ENCODE peak calls at places on chromosomes 4 and X, in nine cellular contexts. One of them, this sample, is unnamed.

GRCh38 chr4:186190456-186191265 is 706 bp upstream of the CYP4V2 start:
- DNase-seq in Panc1: no peak
- DNase-seq in stomach: no peak
- DNase-seq in body of pancreas: no peak
- DNase-seq in psoas muscle: no peak
- DNase-seq in uterus: no peak
- DNase-seq in cardiac muscle cell: peak; percentile 60
- DNase-seq in prostate gland: peak; percentile 33
- DNase-seq in heart right ventricle: peak; percentile 58
- DNase-seq in this sample: peak; percentile 24

GRCh38 chr4:5754529-5754881 is 43.5 kb downstream of the EVC start:
- DNase-seq in prostate gland: no peak
- DNase-seq in psoas muscle: no peak
- DNase-seq in uterus: no peak
- DNase-seq in heart right ventricle: no peak
- DNase-seq in Panc1: no peak
- DNase-seq in cardiac muscle cell: no peak
- DNase-seq in stomach: no peak
- DNase-seq in body of pancreas: no peak
- DNase-seq in this sample: no peak

GRCh38 chr4:141636771-141637460 is 533 bp downstream of the IL15 start:
- DNase-seq in stomach: peak; percentile 58
- DNase-seq in Panc1: no peak
- DNase-seq in psoas muscle: peak; percentile 72
- DNase-seq in cardiac muscle cell: peak; percentile 75
- DNase-seq in heart right ventricle: peak; percentile 57
- DNase-seq in prostate gland: peak; percentile 9
- DNase-seq in uterus: peak; percentile 26
- DNase-seq in body of pancreas: peak; percentile 53
- DNase-seq in this sample: peak; percentile 67

GRCh38 chr4:37803348-37803973 is 23.0 kb upstream of the PGM2 start:
- DNase-seq in stomach: no peak
- DNase-seq in heart right ventricle: no peak
- DNase-seq in body of pancreas: no peak
- DNase-seq in prostate gland: no peak
- DNase-seq in Panc1: no peak
- DNase-seq in psoas muscle: no peak
- DNase-seq in cardiac muscle cell: peak; percentile 61
- DNase-seq in uterus: no peak
- DNase-seq in this sample: no peak

GRCh38 chr4:83113429-83113786 is 1.1 kb downstream of the PLAC8 start:
- DNase-seq in prostate gland: no peak
- DNase-seq in body of pancreas: no peak
- DNase-seq in cardiac muscle cell: no peak
- DNase-seq in uterus: no peak
- DNase-seq in stomach: no peak
- DNase-seq in heart right ventricle: no peak
- DNase-seq in psoas muscle: no peak
- DNase-seq in Panc1: no peak
- DNase-seq in this sample: no peak

GRCh38 chrX:31658360-31658759 is 586.5 kb upstream of the FTHL17 start:
- DNase-seq in Panc1: peak; percentile 4
- DNase-seq in body of pancreas: no peak
- DNase-seq in cardiac muscle cell: peak; percentile 30
- DNase-seq in uterus: no peak
- DNase-seq in stomach: no peak
- DNase-seq in heart right ventricle: no peak
- DNase-seq in prostate gland: no peak
- DNase-seq in psoas muscle: no peak
- DNase-seq in this sample: no peak

GRCh38 chr4:38308728-38309315 is 348.6 kb downstream of the PTTG2 start:
- DNase-seq in cardiac muscle cell: no peak
- DNase-seq in heart right ventricle: no peak
- DNase-seq in prostate gland: no peak
- DNase-seq in stomach: no peak
- DNase-seq in body of pancreas: no peak
- DNase-seq in Panc1: no peak
- DNase-seq in psoas muscle: no peak
- DNase-seq in uterus: no peak
- DNase-seq in this sample: no peak

GRCh38 chrX:48043056-48043455 is 28.4 kb downstream of the ZNF630 start:
- DNase-seq in prostate gland: no peak
- DNase-seq in heart right ventricle: no peak
- DNase-seq in uterus: no peak
- DNase-seq in cardiac muscle cell: no peak
- DNase-seq in stomach: no peak
- DNase-seq in Panc1: no peak
- DNase-seq in psoas muscle: no peak
- DNase-seq in body of pancreas: no peak
- DNase-seq in this sample: no peak

GRCh38 chrX:72006461-72006860 is 95.8 kb downstream of the NHSL2 start:
- DNase-seq in body of pancreas: no peak
- DNase-seq in heart right ventricle: no peak
- DNase-seq in cardiac muscle cell: no peak
- DNase-seq in stomach: no peak
- DNase-seq in uterus: no peak
- DNase-seq in Panc1: no peak
- DNase-seq in prostate gland: no peak
- DNase-seq in psoas muscle: no peak
- DNase-seq in this sample: no peak

GRCh38 chr4:150960818-150961217 is 54.3 kb downstream of the LRBA start:
- DNase-seq in uterus: no peak
- DNase-seq in psoas muscle: no peak
- DNase-seq in prostate gland: no peak
- DNase-seq in Panc1: no peak
- DNase-seq in heart right ventricle: no peak
- DNase-seq in cardiac muscle cell: no peak
- DNase-seq in body of pancreas: no peak
- DNase-seq in stomach: peak; percentile 37
- DNase-seq in this sample: peak; percentile 57

GRCh38 chr4:26369132-26370036 is 48.6 kb downstream of the RBPJ start:
- DNase-seq in stomach: no peak
- DNase-seq in uterus: no peak
- DNase-seq in cardiac muscle cell: no peak
- DNase-seq in body of pancreas: no peak
- DNase-seq in heart right ventricle: no peak
- DNase-seq in prostate gland: no peak
- DNase-seq in Panc1: no peak
- DNase-seq in psoas muscle: no peak
- DNase-seq in this sample: no peak

GRCh38 chrX:46444011-46444410 is 101.2 kb downstream of the ZNF674 start:
- DNase-seq in heart right ventricle: no peak
- DNase-seq in psoas muscle: no peak
- DNase-seq in Panc1: peak; percentile 5
- DNase-seq in cardiac muscle cell: peak; percentile 5
- DNase-seq in body of pancreas: no peak
- DNase-seq in uterus: no peak
- DNase-seq in prostate gland: no peak
- DNase-seq in stomach: no peak
- DNase-seq in this sample: no peak

GRCh38 chrX:154002215-154002719 is 17.4 kb downstream of the IRAK1 start:
- DNase-seq in cardiac muscle cell: no peak
- DNase-seq in stomach: no peak
- DNase-seq in psoas muscle: no peak
- DNase-seq in uterus: no peak
- DNase-seq in prostate gland: no peak
- DNase-seq in heart right ventricle: no peak
- DNase-seq in Panc1: no peak
- DNase-seq in body of pancreas: no peak
- DNase-seq in this sample: peak; percentile 48

GRCh38 chrX:30304866-30305265 is 4.3 kb downstream of the NR0B1 start:
- DNase-seq in psoas muscle: no peak
- DNase-seq in uterus: no peak
- DNase-seq in stomach: no peak
- DNase-seq in body of pancreas: no peak
- DNase-seq in prostate gland: no peak
- DNase-seq in cardiac muscle cell: no peak
- DNase-seq in Panc1: no peak
- DNase-seq in heart right ventricle: no peak
- DNase-seq in this sample: no peak

GRCh38 chrX:13372203-13372980 is 52.5 kb upstream of the ATXN3L start:
- DNase-seq in heart right ventricle: no peak
- DNase-seq in body of pancreas: no peak
- DNase-seq in Panc1: no peak
- DNase-seq in stomach: no peak
- DNase-seq in psoas muscle: no peak
- DNase-seq in uterus: no peak
- DNase-seq in prostate gland: no peak
- DNase-seq in cardiac muscle cell: no peak
- DNase-seq in this sample: no peak

GRCh38 chr4:179353791-179354190 is 1911.6 kb upstream of the AGA start:
- DNase-seq in body of pancreas: no peak
- DNase-seq in prostate gland: no peak
- DNase-seq in psoas muscle: no peak
- DNase-seq in uterus: no peak
- DNase-seq in stomach: no peak
- DNase-seq in heart right ventricle: no peak
- DNase-seq in Panc1: no peak
- DNase-seq in cardiac muscle cell: no peak
- DNase-seq in this sample: no peak

GRCh38 chr4:55509272-55509671 is 37.4 kb downstream of the CLOCK start:
- DNase-seq in body of pancreas: no peak
- DNase-seq in cardiac muscle cell: no peak
- DNase-seq in stomach: no peak
- DNase-seq in uterus: no peak
- DNase-seq in Panc1: no peak
- DNase-seq in psoas muscle: no peak
- DNase-seq in heart right ventricle: no peak
- DNase-seq in prostate gland: no peak
- DNase-seq in this sample: peak; percentile 23

DNA sequence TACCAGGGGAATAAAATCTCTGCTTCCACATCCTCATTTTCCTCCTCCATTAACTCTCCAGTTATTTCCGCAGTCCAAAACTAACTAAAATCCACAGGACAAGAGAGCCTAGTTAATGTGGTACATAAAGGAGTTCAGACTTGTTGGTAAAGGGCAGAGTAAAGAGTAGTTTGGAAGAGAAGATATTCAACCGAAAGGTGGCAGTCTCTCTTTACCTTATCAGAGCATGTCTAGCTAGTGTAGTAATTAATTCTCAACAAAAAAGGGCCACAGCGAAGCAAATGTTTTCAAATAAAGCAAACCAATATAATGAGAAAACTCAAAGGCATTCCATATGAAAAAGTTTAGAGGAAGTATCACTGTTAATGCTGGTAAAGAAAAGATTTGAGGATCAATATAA is 286.5 kb downstream of the GLUD2 start:
- DNase-seq in prostate gland: no peak
- DNase-seq in stomach: no peak
- DNase-seq in psoas muscle: no peak
- DNase-seq in uterus: no peak
- DNase-seq in cardiac muscle cell: peak; percentile 3
- DNase-seq in body of pancreas: no peak
- DNase-seq in heart right ventricle: no peak
- DNase-seq in Panc1: no peak
- DNase-seq in this sample: no peak
- TF ChIP-seq CTCF in prostate gland: no peak
- TF ChIP-seq CTCF in stomach: no peak
- TF ChIP-seq CTCF in psoas muscle: no peak
- TF ChIP-seq CTCF in uterus: no peak
- TF ChIP-seq CTCF in cardiac muscle cell: no peak
- TF ChIP-seq CTCF in body of pancreas: no peak
- TF ChIP-seq CTCF in heart right ventricle: no peak
- TF ChIP-seq CTCF in Panc1: no peak
- TF ChIP-seq CTCF in this sample: no peak

DNA sequence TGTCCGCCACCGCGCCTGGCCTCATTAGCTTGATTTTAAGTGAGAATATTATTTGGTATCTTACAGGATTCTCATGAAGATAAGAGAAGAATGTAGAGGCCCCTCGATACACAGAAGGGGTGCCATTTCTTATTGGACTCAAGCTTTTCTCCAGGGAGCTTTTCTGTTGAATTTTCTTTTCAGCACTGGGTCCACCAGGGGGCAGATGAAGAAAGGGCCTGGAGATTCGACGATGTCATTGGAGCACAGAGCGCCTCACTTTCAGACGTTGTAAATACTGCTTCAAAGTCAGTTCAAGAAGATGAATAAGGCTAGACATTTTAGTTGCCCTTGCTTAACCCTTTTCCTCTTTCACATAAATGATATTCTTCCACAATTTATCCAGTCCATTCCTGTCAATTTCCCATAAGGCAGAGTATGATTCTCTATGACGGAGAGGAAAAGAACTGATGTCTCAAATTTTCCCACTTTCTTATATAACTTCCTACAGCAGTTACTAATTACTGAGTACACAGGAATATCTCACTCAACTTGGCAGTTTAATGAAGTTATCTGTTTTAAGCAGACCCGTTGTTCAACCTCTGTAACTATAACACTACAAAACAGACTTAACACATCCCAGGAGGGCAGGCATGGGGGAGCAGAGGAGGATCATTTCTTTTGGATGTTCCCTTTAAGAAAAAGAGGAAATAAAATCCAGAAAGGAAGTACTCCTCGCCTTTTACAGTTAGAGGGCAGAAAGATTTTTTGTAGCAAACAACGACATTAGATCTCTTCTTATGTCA is 12.0 kb upstream of the CENPU start:
- DNase-seq in psoas muscle: peak; percentile 78
- DNase-seq in heart right ventricle: peak; percentile 45
- DNase-seq in Panc1: peak; percentile 43
- DNase-seq in body of pancreas: peak; percentile 81
- DNase-seq in uterus: peak; percentile 76
- DNase-seq in prostate gland: peak; percentile 85
- DNase-seq in cardiac muscle cell: peak; percentile 81
- DNase-seq in stomach: peak; percentile 80
- DNase-seq in this sample: peak; percentile 77
- H3K4me1 ChIP-seq in psoas muscle: peaks cover 37% of the 10 kb centered on the region
- H3K4me1 ChIP-seq in heart right ventricle: peaks cover 46% of the 10 kb centered on the region
- H3K4me1 ChIP-seq in Panc1: no peaks in the 10 kb centered on the region
- H3K4me1 ChIP-seq in body of pancreas: peaks cover 38% of the 10 kb centered on the region
- H3K4me1 ChIP-seq in uterus: no peaks in the 10 kb centered on the region
- H3K4me1 ChIP-seq in prostate gland: peaks cover 24% of the 10 kb centered on the region
- H3K4me1 ChIP-seq in cardiac muscle cell: peaks cover 23% of the 10 kb centered on the region
- H3K4me1 ChIP-seq in stomach: peaks cover 46% of the 10 kb centered on the region
- H3K4me1 ChIP-seq in this sample: no peaks in the 10 kb centered on the region

GRCh38 chr4:18536420-18536819 is 514.9 kb upstream of the LCORL start:
- DNase-seq in uterus: no peak
- DNase-seq in cardiac muscle cell: no peak
- DNase-seq in prostate gland: no peak
- DNase-seq in Panc1: no peak
- DNase-seq in heart right ventricle: no peak
- DNase-seq in stomach: no peak
- DNase-seq in psoas muscle: no peak
- DNase-seq in body of pancreas: no peak
- DNase-seq in this sample: no peak
- TF ChIP-seq CTCF in uterus: no peak
- TF ChIP-seq CTCF in cardiac muscle cell: no peak
- TF ChIP-seq CTCF in prostate gland: peak; percentile 3
- TF ChIP-seq CTCF in Panc1: no peak
- TF ChIP-seq CTCF in heart right ventricle: no peak
- TF ChIP-seq CTCF in stomach: no peak
- TF ChIP-seq CTCF in psoas muscle: no peak
- TF ChIP-seq CTCF in body of pancreas: no peak
- TF ChIP-seq CTCF in this sample: peak; percentile 27

DNA sequence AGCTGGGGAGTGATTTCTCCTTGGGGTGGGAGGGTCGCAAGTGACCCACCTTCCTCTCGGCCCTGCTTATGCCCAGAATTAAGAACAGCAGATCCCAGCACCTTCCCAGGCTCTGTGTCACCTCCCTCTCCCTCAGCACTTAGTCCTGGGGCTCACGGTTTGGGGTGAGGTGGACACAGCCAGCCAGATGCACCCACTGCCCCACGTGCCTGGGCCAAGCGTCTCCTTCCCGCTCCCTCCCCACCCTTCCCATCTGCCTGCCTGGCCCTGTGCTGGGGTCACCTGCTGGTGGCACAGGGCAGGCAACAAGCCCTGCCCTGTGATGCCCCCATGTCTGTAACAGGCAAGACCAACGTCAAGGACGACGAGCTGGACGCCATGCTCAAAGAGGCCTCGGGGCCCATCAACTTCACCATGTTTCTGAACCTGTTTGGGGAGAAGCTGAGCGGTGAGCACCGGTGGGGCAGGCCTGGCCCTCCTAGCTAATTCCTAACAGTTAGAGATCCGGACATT is 5.3 kb downstream of the MYL5 start:
- DNase-seq in stomach: no peak
- DNase-seq in heart right ventricle: no peak
- DNase-seq in psoas muscle: peak; percentile 29
- DNase-seq in prostate gland: no peak
- DNase-seq in Panc1: no peak
- DNase-seq in body of pancreas: no peak
- DNase-seq in cardiac muscle cell: no peak
- DNase-seq in uterus: no peak
- DNase-seq in this sample: no peak
- H3K4me1 ChIP-seq in stomach: peaks cover 69% of the 10 kb centered on the region
- H3K4me1 ChIP-seq in heart right ventricle: peaks cover 35% of the 10 kb centered on the region
- H3K4me1 ChIP-seq in psoas muscle: peaks cover 44% of the 10 kb centered on the region
- H3K4me1 ChIP-seq in prostate gland: peaks cover 14% of the 10 kb centered on the region
- H3K4me1 ChIP-seq in Panc1: peaks cover 17% of the 10 kb centered on the region
- H3K4me1 ChIP-seq in body of pancreas: peaks cover 50% of the 10 kb centered on the region
- H3K4me1 ChIP-seq in cardiac muscle cell: peaks cover 23% of the 10 kb centered on the region
- H3K4me1 ChIP-seq in uterus: peaks cover 12% of the 10 kb centered on the region
- H3K4me1 ChIP-seq in this sample: peaks cover 13% of the 10 kb centered on the region